ENCODE peak calls at places on chromosomes 16 and 17, in five cellular contexts. K is GM12878, Q is H1, M is K562, T is GM12891. Y is an unnamed sample.

GRCh38 chr17:4019400-4019799 is 55.2 kb upstream of the ATP2A3 start:
- DNase-seq in K (no peak), Q (no peak), M (no peak), T (no peak), Y (no peak)

GRCh38 chr16:54930034-54930938 is at the start of gene IRX5:
- DNase-seq in K (no peak), Q (peak; percentile 84), M (peak; percentile 81), T (no peak), Y (peak; percentile 21)

GRCh38 chr16:83717814-83718213 is 90.0 kb upstream of the HSBP1 start:
- DNase-seq in K (no peak), Q (no peak), M (no peak), T (no peak), Y (no peak)

GRCh38 chr16:47460301-47460754 is 535 bp downstream of the ITFG1 start:
- DNase-seq in K (no peak), Q (no peak), M (no peak), T (no peak), Y (no peak)

GRCh38 chr16:77137045-77137444 is 53.9 kb upstream of the MON1B start:
- DNase-seq in K (no peak), Q (no peak), M (no peak), T (no peak), Y (no peak)

GRCh38 chr16:11916524-11917285 is 949 bp upstream of the GSPT1 start:
- DNase-seq in K (no peak), Q (no peak), M (peak; percentile 36), T (no peak), Y (no peak)

GRCh38 chr17:29962656-29963055 is 21.2 kb downstream of the EFCAB5 start:
- DNase-seq in K (no peak), Q (no peak), M (no peak), T (no peak), Y (no peak)

GRCh38 chr16:86834451-86835035 is 256.2 kb downstream of the FOXL1 start:
- DNase-seq in K (no peak), Q (peak; percentile 67), M (no peak), T (no peak), Y (no peak)

GRCh38 chr16:89413811-89414585 is 76.4 kb downstream of the ANKRD11 start:
- DNase-seq in K (no peak), Q (no peak), M (peak; percentile 51), T (no peak), Y (no peak)

GRCh38 chr16:70737377-70738082 is 51.7 kb upstream of the MTSS2 start:
- DNase-seq in K (peak; percentile 81), Q (no peak), M (no peak), T (peak; percentile 87), Y (peak; percentile 82)

GRCh38 chr17:50430731-50431130 is 4.7 kb downstream of the ACSF2 start:
- DNase-seq in K (no peak), Q (no peak), M (no peak), T (no peak), Y (no peak)

GRCh38 chr16:89711601-89712475 is 8.9 kb downstream of the VPS9D1 start:
- DNase-seq in K (no peak), Q (peak; percentile 91), M (peak; percentile 98), T (peak; percentile 99), Y (peak; percentile 99)

GRCh38 chr16:24452724-24453123 is 86.6 kb upstream of the RBBP6 start:
- DNase-seq in K (no peak), Q (no peak), M (no peak), T (no peak), Y (no peak)

GRCh38 chr16:87240211-87241134 is 76.7 kb downstream of the C16orf95 start:
- DNase-seq in K (no peak), Q (no peak), M (no peak), T (no peak), Y (no peak)

GRCh38 chr16:83942815-83943515 is 10.1 kb upstream of the OSGIN1 start:
- DNase-seq in K (no peak), Q (no peak), M (no peak), T (no peak), Y (no peak)

GRCh38 chr16:11181889-11182279 is 74.1 kb downstream of the SOCS1 start:
- DNase-seq in K (peak; percentile 64), Q (no peak), M (no peak), T (no peak), Y (no peak)

GRCh38 chr17:65389426-65389825 is 172.0 kb downstream of the AXIN2 start:
- DNase-seq in K (no peak), Q (no peak), M (no peak), T (no peak), Y (no peak)

GRCh38 chr16:69924041-69924775 is 26.9 kb upstream of the CLEC18A start:
- DNase-seq in K (no peak), Q (no peak), M (no peak), T (no peak), Y (no peak)

GRCh38 chr17:34195987-34196386 is 59.1 kb upstream of the CCL2 start:
- DNase-seq in K (no peak), Q (no peak), M (no peak), T (no peak), Y (no peak)

GRCh38 chr17:68029512-68030215 is 5.9 kb upstream of the KPNA2 start:
- DNase-seq in K (no peak), Q (no peak), M (no peak), T (no peak), Y (no peak)

GRCh38 chr17:66493283-66494019 is 191.0 kb downstream of the PRKCA start:
- DNase-seq in K (no peak), Q (no peak), M (no peak), T (no peak), Y (no peak)

GRCh38 chr17:27657620-27658019 is 26.6 kb downstream of the LGALS9 start:
- DNase-seq in K (no peak), Q (no peak), M (no peak), T (no peak), Y (no peak)

GRCh38 chr16:3401719-3402397 is 843 bp downstream of the ZNF174 start:
- DNase-seq in K (no peak), Q (peak; percentile 45), M (peak; percentile 51), T (peak; percentile 12), Y (no peak)

GRCh38 chr16:3400446-3400778 is 392 bp downstream of the ZSCAN32 start:
- DNase-seq in K (no peak), Q (no peak), M (no peak), T (no peak), Y (no peak)

DNA sequence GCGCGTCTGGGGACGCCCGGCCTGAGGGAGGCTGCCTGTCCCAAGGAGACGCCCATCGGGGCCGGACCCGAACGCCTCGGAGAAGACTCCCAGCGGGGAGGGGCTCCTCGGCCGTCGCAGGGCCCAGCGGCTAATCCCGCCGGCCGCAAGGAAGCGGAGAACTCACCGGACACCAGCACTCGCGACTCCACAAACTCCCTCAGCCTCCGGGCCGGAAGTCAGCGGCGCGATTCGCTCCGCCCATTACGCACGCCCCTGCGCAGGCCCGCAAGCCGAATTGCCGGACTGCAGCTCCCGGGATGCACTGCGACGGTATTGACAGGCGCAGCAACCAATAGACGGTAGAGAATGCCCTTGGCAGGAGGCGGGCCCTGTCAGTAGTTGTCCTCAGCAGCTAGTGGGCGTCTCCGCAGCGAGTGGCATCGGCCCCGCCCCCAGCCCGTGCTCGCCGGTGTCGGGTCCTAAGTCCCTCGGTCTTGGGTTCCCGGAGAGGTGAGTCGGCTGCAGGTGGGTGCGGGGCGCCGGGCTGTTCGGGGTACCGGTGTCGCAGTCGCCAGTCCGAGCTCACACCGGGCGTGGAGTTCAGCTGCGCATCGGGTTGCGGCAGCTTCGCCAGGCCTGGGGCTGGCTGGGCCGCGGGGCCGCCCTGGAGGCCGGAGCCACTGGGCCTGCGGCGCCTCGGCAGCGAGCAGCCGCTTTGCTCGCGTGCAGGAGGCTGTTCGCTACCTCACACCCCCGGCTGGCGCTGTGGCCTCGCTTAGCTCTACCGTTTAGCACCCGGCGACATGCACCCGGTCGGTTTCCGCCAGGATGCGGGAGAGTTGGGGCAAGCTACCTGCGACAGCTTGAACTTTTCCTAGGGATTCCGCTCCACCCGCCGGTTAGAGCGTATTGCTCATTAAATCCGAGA is at the start of the genes ZNF174 and ZSCAN32:
- DNase-seq in K (peak; percentile 99), Q (peak; percentile 99), M (peak; percentile 98), T (peak; percentile 98), Y (peak; percentile 97)
- TF ChIP-seq POLR2A in K (peak; percentile 90), Q (no peak), M (peak; percentile 86), T (peak; percentile 86), Y (peak; percentile 87)

GRCh38 chr17:57892146-57892819 is 42.4 kb upstream of the MRPS23 start:
- DNase-seq in K (no peak), Q (peak; percentile 99), M (peak; percentile 86), T (peak; percentile 80), Y (peak; percentile 82)
- TF ChIP-seq POLR2AphosphoS5 in K (no peak), Q (no peak), M (no peak), T (no peak), Y (no peak)

DNA sequence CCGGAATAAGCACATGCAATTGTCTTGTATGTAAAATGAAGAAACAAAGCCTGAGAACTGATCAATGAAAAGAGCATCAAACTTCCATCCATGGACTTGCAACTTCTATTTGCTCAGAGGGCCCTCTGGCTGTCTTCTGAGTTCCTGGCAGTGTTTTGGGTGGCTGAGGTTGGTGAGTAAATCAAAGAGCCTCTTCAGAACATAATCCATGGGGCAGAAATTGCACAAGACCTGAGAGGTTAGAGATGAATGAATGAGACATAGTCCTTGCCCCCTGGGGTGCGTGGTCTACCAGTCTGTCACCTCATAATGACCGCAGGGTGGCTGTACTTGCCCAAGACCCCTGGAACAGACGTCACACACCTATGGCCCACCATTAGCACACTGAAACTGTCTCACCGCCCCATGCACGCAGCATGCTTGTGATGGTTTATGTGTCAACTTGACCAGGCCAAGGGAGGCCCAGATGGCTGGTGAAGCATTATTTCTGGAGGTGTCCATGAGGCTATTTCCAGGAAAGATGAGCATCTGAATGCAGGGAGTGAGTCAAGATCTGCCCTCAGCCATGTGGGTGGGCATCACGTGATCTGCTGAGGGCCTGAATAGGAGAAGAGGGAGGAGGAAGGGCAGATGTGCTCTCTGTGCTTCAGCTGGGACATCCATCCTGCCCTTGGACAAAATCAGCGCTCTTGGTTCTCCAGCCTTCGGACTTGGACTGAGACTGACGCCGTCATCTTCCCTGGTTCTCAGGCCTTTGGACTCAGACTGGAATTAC is 8.3 kb downstream of the PIK3R6 start:
- DNase-seq in K (no peak), Q (no peak), M (peak; percentile 11), T (no peak), Y (no peak)
- TF ChIP-seq TAF1 in K (no peak), Q (no peak), M (no peak), T (peak; percentile 20), Y (no peak)

DNA sequence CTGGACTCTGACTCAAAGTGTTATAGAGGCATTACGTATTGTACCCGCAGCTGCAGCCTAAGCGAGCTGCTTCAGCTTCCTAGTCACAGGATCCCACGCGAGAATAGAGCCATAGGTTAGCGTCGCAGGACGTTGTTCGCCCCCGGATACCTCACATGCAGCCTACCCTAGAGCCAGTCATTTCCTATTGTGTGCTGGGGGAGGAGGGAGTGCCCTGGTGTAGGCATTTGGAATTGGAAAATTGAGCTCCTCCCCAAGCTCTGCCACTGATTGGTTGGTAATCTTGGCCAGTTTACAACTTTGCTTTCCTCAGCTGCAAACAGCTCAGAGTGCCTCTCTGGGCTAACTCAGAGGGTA is 530 bp downstream of the NAA60 start:
- DNase-seq in K (no peak), Q (no peak), M (no peak), T (no peak), Y (no peak)
- TF ChIP-seq POLR2A in K (peak; percentile 63), Q (no peak), M (no peak), T (peak; percentile 80), Y (no peak)

DNA sequence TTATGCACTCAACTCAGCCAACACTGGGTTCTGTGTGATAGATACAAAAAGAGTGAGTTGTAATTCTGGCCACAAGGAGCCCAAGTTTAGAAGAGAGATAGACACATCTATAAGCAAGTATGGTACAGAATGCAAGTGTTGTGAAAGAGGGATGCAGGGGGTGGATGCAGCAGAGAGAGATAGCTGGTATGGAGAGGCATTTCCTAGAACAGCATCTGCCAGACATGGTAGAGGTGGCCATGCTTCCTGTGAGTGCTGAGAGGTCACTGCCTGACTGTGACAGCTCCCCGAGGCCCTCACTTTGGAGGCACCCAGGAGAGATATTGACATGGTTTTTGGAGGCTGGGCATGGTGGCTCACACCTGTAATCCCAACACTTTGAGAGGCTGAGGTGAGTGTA is 2.0 kb upstream of the KRTAP16-1 start:
- DNase-seq in K (no peak), Q (no peak), M (no peak), T (no peak), Y (no peak)
- TF ChIP-seq POLR2AphosphoS5 in K (no peak), Q (no peak), M (no peak), T (no peak), Y (no peak)

Y was measured in GM12892.